ENCODE peak calls at places on chromosomes 2 and 18, in five cellular contexts. One of them, this sample, is unnamed.

GRCh38 chr2:107511970-107512789 is 314.5 kb upstream of the RGPD4 start:
- DNase-seq in mesendoderm: no peak
- DNase-seq in effector memory CD4-positive, alpha-beta T cell: no peak
- DNase-seq in heart left ventricle: no peak
- DNase-seq in PC-9: no peak
- DNase-seq in this sample: no peak

GRCh38 chr2:40364143-40364903 is 87.6 kb downstream of the SLC8A1 start:
- DNase-seq in PC-9: no peak
- DNase-seq in effector memory CD4-positive, alpha-beta T cell: no peak
- DNase-seq in heart left ventricle: no peak
- DNase-seq in mesendoderm: no peak
- DNase-seq in this sample: no peak

GRCh38 chr2:197828464-197829135 is 24.2 kb downstream of the PLCL1 start:
- DNase-seq in PC-9: no peak
- DNase-seq in heart left ventricle: no peak
- DNase-seq in mesendoderm: no peak
- DNase-seq in effector memory CD4-positive, alpha-beta T cell: no peak
- DNase-seq in this sample: no peak

GRCh38 chr18:3265564-3266033 is 3.7 kb downstream of the MYL12B start:
- DNase-seq in effector memory CD4-positive, alpha-beta T cell: no peak
- DNase-seq in PC-9: no peak
- DNase-seq in heart left ventricle: no peak
- DNase-seq in mesendoderm: peak; percentile 84
- DNase-seq in this sample: no peak

GRCh38 chr2:162106746-162107145 is 32.7 kb upstream of the DPP4 start:
- DNase-seq in PC-9: no peak
- DNase-seq in effector memory CD4-positive, alpha-beta T cell: no peak
- DNase-seq in mesendoderm: no peak
- DNase-seq in heart left ventricle: no peak
- DNase-seq in this sample: no peak

GRCh38 chr2:229712125-229712524 is 2.2 kb downstream of the DNER start:
- DNase-seq in mesendoderm: no peak
- DNase-seq in effector memory CD4-positive, alpha-beta T cell: no peak
- DNase-seq in heart left ventricle: no peak
- DNase-seq in PC-9: no peak
- DNase-seq in this sample: no peak

GRCh38 chr18:67710639-67711038 is 194.1 kb upstream of the DSEL start:
- DNase-seq in PC-9: no peak
- DNase-seq in mesendoderm: peak; percentile 68
- DNase-seq in effector memory CD4-positive, alpha-beta T cell: no peak
- DNase-seq in heart left ventricle: no peak
- DNase-seq in this sample: no peak

GRCh38 chr18:36315736-36316135 is 18.2 kb downstream of the FHOD3 start:
- DNase-seq in mesendoderm: no peak
- DNase-seq in effector memory CD4-positive, alpha-beta T cell: no peak
- DNase-seq in PC-9: peak; percentile 31
- DNase-seq in heart left ventricle: peak; percentile 61
- DNase-seq in this sample: no peak

GRCh38 chr2:17296676-17297075 is 221.6 kb downstream of the RAD51AP2 start:
- DNase-seq in heart left ventricle: no peak
- DNase-seq in effector memory CD4-positive, alpha-beta T cell: no peak
- DNase-seq in mesendoderm: no peak
- DNase-seq in PC-9: no peak
- DNase-seq in this sample: no peak

GRCh38 chr2:176118606-176119370 is 2.2 kb downstream of the HOXD10 start:
- DNase-seq in effector memory CD4-positive, alpha-beta T cell: no peak
- DNase-seq in PC-9: peak; percentile 30
- DNase-seq in mesendoderm: peak; percentile 84
- DNase-seq in heart left ventricle: no peak
- DNase-seq in this sample: no peak

GRCh38 chr18:36031407-36031806 is 36.0 kb downstream of the RPRD1A start:
- DNase-seq in PC-9: no peak
- DNase-seq in effector memory CD4-positive, alpha-beta T cell: no peak
- DNase-seq in heart left ventricle: no peak
- DNase-seq in mesendoderm: no peak
- DNase-seq in this sample: no peak

GRCh38 chr2:128316777-128317185 is 1.9 kb downstream of the HS6ST1 start:
- DNase-seq in mesendoderm: no peak
- DNase-seq in PC-9: no peak
- DNase-seq in effector memory CD4-positive, alpha-beta T cell: no peak
- DNase-seq in heart left ventricle: no peak
- DNase-seq in this sample: no peak

GRCh38 chr2:216971632-216972031 is 111.8 kb upstream of the TNP1 start:
- DNase-seq in heart left ventricle: no peak
- DNase-seq in effector memory CD4-positive, alpha-beta T cell: no peak
- DNase-seq in PC-9: no peak
- DNase-seq in mesendoderm: no peak
- DNase-seq in this sample: no peak

GRCh38 chr2:85682378-85682777 is 11.8 kb upstream of the GNLY start:
- DNase-seq in mesendoderm: no peak
- DNase-seq in effector memory CD4-positive, alpha-beta T cell: no peak
- DNase-seq in PC-9: no peak
- DNase-seq in heart left ventricle: peak; percentile 53
- DNase-seq in this sample: peak; percentile 90

GRCh38 chr2:148338544-148338943 is 306.0 kb upstream of the EPC2 start:
- DNase-seq in PC-9: no peak
- DNase-seq in heart left ventricle: no peak
- DNase-seq in effector memory CD4-positive, alpha-beta T cell: no peak
- DNase-seq in mesendoderm: no peak
- DNase-seq in this sample: no peak

GRCh38 chr2:38565333-38565732 is 37.4 kb downstream of the HNRNPLL start:
- DNase-seq in heart left ventricle: no peak
- DNase-seq in mesendoderm: no peak
- DNase-seq in PC-9: no peak
- DNase-seq in effector memory CD4-positive, alpha-beta T cell: no peak
- DNase-seq in this sample: no peak

GRCh38 chr2:120514521-120514920 is 168.6 kb downstream of the INHBB start:
- DNase-seq in heart left ventricle: no peak
- DNase-seq in effector memory CD4-positive, alpha-beta T cell: no peak
- DNase-seq in PC-9: no peak
- DNase-seq in mesendoderm: no peak
- DNase-seq in this sample: no peak

GRCh38 chr2:52936029-52936428 is 831.6 kb upstream of the CHAC2 start:
- DNase-seq in heart left ventricle: no peak
- DNase-seq in PC-9: no peak
- DNase-seq in effector memory CD4-positive, alpha-beta T cell: no peak
- DNase-seq in mesendoderm: no peak
- DNase-seq in this sample: no peak

GRCh38 chr2:219308142-219309093 is 783 bp downstream of the PTPRN start:
- DNase-seq in mesendoderm: peak; percentile 89
- DNase-seq in heart left ventricle: no peak
- DNase-seq in effector memory CD4-positive, alpha-beta T cell: no peak
- DNase-seq in PC-9: peak; percentile 63
- DNase-seq in this sample: peak; percentile 71

GRCh38 chr2:217182996-217183395 is 323.1 kb upstream of the TNP1 start:
- DNase-seq in PC-9: no peak
- DNase-seq in heart left ventricle: no peak
- DNase-seq in mesendoderm: no peak
- DNase-seq in effector memory CD4-positive, alpha-beta T cell: no peak
- DNase-seq in this sample: no peak

GRCh38 chr2:36568533-36569246 is 29.3 kb downstream of the FEZ2 start:
- DNase-seq in PC-9: no peak
- DNase-seq in heart left ventricle: no peak
- DNase-seq in effector memory CD4-positive, alpha-beta T cell: no peak
- DNase-seq in mesendoderm: no peak
- DNase-seq in this sample: no peak

GRCh38 chr2:182649316-182649715 is 66.7 kb upstream of the DNAJC10 start:
- DNase-seq in PC-9: peak; percentile 25
- DNase-seq in heart left ventricle: peak; percentile 37
- DNase-seq in mesendoderm: peak; percentile 78
- DNase-seq in effector memory CD4-positive, alpha-beta T cell: no peak
- DNase-seq in this sample: no peak

GRCh38 chr2:215931256-215931903 is 82.0 kb downstream of the MREG start:
- DNase-seq in effector memory CD4-positive, alpha-beta T cell: no peak
- DNase-seq in PC-9: peak; percentile 60
- DNase-seq in mesendoderm: peak; percentile 85
- DNase-seq in heart left ventricle: peak; percentile 29
- DNase-seq in this sample: peak; percentile 19

GRCh38 chr2:60317831-60318230 is 235.6 kb downstream of the BCL11A start:
- DNase-seq in mesendoderm: no peak
- DNase-seq in PC-9: no peak
- DNase-seq in effector memory CD4-positive, alpha-beta T cell: no peak
- DNase-seq in heart left ventricle: no peak
- DNase-seq in this sample: no peak

GRCh38 chr2:120875431-120875830 is 139.8 kb downstream of the GLI2 start:
- DNase-seq in effector memory CD4-positive, alpha-beta T cell: no peak
- DNase-seq in heart left ventricle: peak; percentile 33
- DNase-seq in mesendoderm: no peak
- DNase-seq in PC-9: no peak
- DNase-seq in this sample: peak; percentile 54

GRCh38 chr2:218540015-218540414 is 28.1 kb downstream of the USP37 start:
- DNase-seq in heart left ventricle: no peak
- DNase-seq in PC-9: no peak
- DNase-seq in effector memory CD4-positive, alpha-beta T cell: no peak
- DNase-seq in mesendoderm: no peak
- DNase-seq in this sample: no peak

GRCh38 chr18:11146238-11146946 is 3.0 kb downstream of the PIEZO2 start:
- DNase-seq in effector memory CD4-positive, alpha-beta T cell: no peak
- DNase-seq in PC-9: no peak
- DNase-seq in mesendoderm: peak; percentile 29
- DNase-seq in heart left ventricle: peak; percentile 45
- DNase-seq in this sample: peak; percentile 54

GRCh38 chr2:163248321-163249090 is 409.9 kb upstream of the KCNH7 start:
- DNase-seq in effector memory CD4-positive, alpha-beta T cell: no peak
- DNase-seq in PC-9: no peak
- DNase-seq in heart left ventricle: no peak
- DNase-seq in mesendoderm: peak; percentile 51
- DNase-seq in this sample: no peak

GRCh38 chr2:216743781-216744180 is 48.4 kb upstream of the IGFBP5 start:
- DNase-seq in mesendoderm: no peak
- DNase-seq in heart left ventricle: no peak
- DNase-seq in effector memory CD4-positive, alpha-beta T cell: no peak
- DNase-seq in PC-9: no peak
- DNase-seq in this sample: no peak

GRCh38 chr2:181172676-181173075 is 192.3 kb downstream of the UBE2E3 start:
- DNase-seq in PC-9: no peak
- DNase-seq in heart left ventricle: no peak
- DNase-seq in mesendoderm: no peak
- DNase-seq in effector memory CD4-positive, alpha-beta T cell: no peak
- DNase-seq in this sample: no peak

GRCh38 chr2:174117951-174118930 is 130.1 kb downstream of the OLA1 start:
- DNase-seq in heart left ventricle: no peak
- DNase-seq in mesendoderm: peak; percentile 63
- DNase-seq in effector memory CD4-positive, alpha-beta T cell: no peak
- DNase-seq in PC-9: peak; percentile 41
- DNase-seq in this sample: no peak

GRCh38 chr2:178229927-178230326 is 35.6 kb downstream of the OSBPL6 start:
- DNase-seq in mesendoderm: no peak
- DNase-seq in heart left ventricle: no peak
- DNase-seq in PC-9: no peak
- DNase-seq in effector memory CD4-positive, alpha-beta T cell: no peak
- DNase-seq in this sample: no peak

DNA sequence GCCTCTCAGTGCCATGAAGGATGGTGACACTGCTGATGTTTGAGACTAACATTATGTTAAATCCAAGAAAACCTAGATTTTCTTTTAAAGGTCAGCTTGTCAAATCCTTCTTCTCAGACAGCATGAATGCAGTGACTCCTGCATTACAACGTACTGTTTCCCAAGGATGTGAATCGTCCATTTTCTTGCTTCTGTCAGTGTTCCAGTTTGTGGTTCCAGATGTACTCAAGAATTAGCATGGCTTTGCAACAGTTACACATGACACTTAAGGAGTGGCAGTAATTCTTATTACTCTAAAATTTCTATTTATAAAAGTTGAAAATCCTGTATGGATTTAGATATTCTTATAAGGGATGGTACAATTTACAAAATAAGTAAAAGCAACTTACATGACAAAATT is 1.5 kb upstream of the TTC39C start:
- DNase-seq in PC-9: no peak
- DNase-seq in mesendoderm: no peak
- DNase-seq in effector memory CD4-positive, alpha-beta T cell: no peak
- DNase-seq in heart left ventricle: no peak
- DNase-seq in this sample: no peak
- H3K4me1 ChIP-seq in PC-9: peaks cover 15% of the 10 kb centered on the region
- H3K4me1 ChIP-seq in mesendoderm: peaks cover 8% of the 10 kb centered on the region
- H3K4me1 ChIP-seq in effector memory CD4-positive, alpha-beta T cell: peaks cover 62% of the 10 kb centered on the region
- H3K4me1 ChIP-seq in heart left ventricle: no peaks in the 10 kb centered on the region
- H3K4me1 ChIP-seq in this sample: peaks cover 5% of the 10 kb centered on the region

GRCh38 chr18:26549103-26549485 is 741 bp upstream of the KCTD1 start:
- DNase-seq in PC-9: peak; percentile 30
- DNase-seq in heart left ventricle: no peak
- DNase-seq in mesendoderm: peak; percentile 73
- DNase-seq in effector memory CD4-positive, alpha-beta T cell: no peak
- DNase-seq in this sample: peak; percentile 55
- H3K27me3 ChIP-seq in PC-9: no peaks in the 10 kb centered on the region
- H3K27me3 ChIP-seq in heart left ventricle: no peaks in the 10 kb centered on the region
- H3K27me3 ChIP-seq in mesendoderm: peaks cover 32% of the 10 kb centered on the region
- H3K27me3 ChIP-seq in effector memory CD4-positive, alpha-beta T cell: peaks cover 20% of the 10 kb centered on the region
- H3K27me3 ChIP-seq in this sample: no peaks in the 10 kb centered on the region

DNA sequence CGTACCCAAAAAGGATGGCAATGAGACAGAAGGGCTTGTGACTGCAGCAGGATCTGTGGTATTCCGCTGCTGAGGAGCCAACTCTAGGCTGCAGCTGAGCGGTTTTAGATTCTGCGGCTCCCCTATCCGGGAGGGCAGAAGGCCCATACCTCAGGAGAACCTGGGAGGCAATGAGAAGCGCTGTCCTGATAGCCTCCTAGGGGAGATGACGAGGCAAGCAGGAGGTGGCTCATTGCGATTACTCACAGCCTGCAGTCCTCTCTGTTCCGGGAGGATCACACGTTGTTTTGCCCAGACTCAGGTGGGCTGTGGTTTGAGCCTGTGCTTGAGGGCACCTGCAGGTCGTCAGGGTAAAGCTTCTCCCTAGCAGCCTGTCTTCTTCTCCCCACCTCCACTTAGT is 65.1 kb downstream of the COA5 start:
- DNase-seq in heart left ventricle: no peak
- DNase-seq in mesendoderm: no peak
- DNase-seq in PC-9: no peak
- DNase-seq in effector memory CD4-positive, alpha-beta T cell: no peak
- DNase-seq in this sample: no peak
- H3K36me3 ChIP-seq in heart left ventricle: no peaks in the 10 kb centered on the region
- H3K36me3 ChIP-seq in mesendoderm: peaks cover 28% of the 10 kb centered on the region
- H3K36me3 ChIP-seq in PC-9: peaks cover 5% of the 10 kb centered on the region
- H3K36me3 ChIP-seq in effector memory CD4-positive, alpha-beta T cell: peaks cover 77% of the 10 kb centered on the region
- H3K36me3 ChIP-seq in this sample: peaks cover 83% of the 10 kb centered on the region

DNA sequence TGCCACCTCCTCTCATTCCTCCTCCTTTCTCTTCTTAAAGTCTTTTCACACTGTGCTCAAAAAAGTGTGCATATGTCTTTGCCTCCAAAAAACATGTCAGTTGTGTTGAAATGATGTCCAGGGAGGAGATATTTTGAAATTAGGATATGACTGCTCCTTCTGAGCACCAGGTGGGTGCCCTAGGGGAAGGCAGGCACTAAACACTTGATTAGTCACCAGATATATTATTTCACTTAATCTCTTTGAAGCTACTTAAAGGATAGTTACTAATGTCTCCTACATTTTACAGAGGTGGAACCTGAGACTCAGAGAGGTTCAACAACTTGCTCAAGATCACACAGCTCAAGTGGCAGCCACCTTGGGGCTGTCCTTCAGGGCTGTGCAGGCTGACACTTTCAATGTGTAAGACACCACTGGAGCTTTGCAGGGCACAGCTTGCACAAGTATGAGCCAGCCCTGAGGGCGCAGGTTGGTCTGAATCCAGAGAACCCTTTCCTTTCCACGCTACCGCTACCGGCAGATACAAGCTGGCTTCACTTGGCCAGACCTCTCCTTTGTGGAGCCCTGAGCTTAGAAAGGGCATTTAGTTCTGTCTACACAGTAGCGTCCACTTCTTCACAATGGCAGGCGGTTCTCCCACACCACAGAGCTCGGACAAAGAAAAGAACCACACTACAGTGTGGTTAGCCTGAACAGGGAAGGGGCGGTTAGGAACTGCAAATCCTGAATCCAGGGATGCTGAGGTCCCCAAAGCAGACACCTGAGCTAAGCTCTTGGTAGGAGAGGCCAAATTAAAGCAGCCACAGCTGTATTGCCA is 16.4 kb downstream of the ALPK2 start:
- DNase-seq in mesendoderm: no peak
- DNase-seq in PC-9: no peak
- DNase-seq in heart left ventricle: no peak
- DNase-seq in effector memory CD4-positive, alpha-beta T cell: no peak
- DNase-seq in this sample: no peak
- H3K4me1 ChIP-seq in mesendoderm: peaks cover 9% of the 10 kb centered on the region
- H3K4me1 ChIP-seq in PC-9: peaks cover 28% of the 10 kb centered on the region
- H3K4me1 ChIP-seq in heart left ventricle: peaks cover 4% of the 10 kb centered on the region
- H3K4me1 ChIP-seq in effector memory CD4-positive, alpha-beta T cell: peaks cover 19% of the 10 kb centered on the region
- H3K4me1 ChIP-seq in this sample: peaks cover 33% of the 10 kb centered on the region

This sample was measured in psoas muscle.